ENCODE peak calls at places on chromosomes 13 and 19, in four cellular contexts. O is astrocyte, Y is cardiac fibroblast, J is thoracic aorta. Q is an unnamed sample.

GRCh38 chr19:40567750-40568494 is 8.8 kb upstream of the SHKBP1 start:
- DNase-seq in Y (no peak), J (no peak), O (no peak), Q (no peak)

GRCh38 chr13:72953391-72953960 is 105.3 kb upstream of the KLF5 start:
- DNase-seq in Y (no peak), J (no peak), O (no peak), Q (no peak)

GRCh38 chr19:48551437-48552302 is at the start of gene SULT2B1:
- DNase-seq in Y (no peak), J (no peak), O (no peak), Q (no peak)

GRCh38 chr19:24046550-24046949 is 40.4 kb upstream of the ZNF254 start:
- DNase-seq in O (no peak), Y (no peak), J (no peak), Q (no peak)

GRCh38 chr13:41224113-41225110 is 30.0 kb upstream of the KBTBD7 start:
- DNase-seq in J (no peak), Y (peak), O (peak), Q (peak)

GRCh38 chr13:78610381-78610883 is 7.1 kb upstream of the POU4F1 start:
- DNase-seq in Y (peak), J (no peak), O (no peak), Q (peak)

GRCh38 chr13:23598371-23598770 is 28.2 kb downstream of the TNFRSF19 start:
- DNase-seq in O (no peak), Y (no peak), J (no peak), Q (no peak)

GRCh38 chr13:25288966-25289365 is 1.7 kb upstream of the MTMR6 start:
- DNase-seq in J (no peak), O (no peak), Y (no peak), Q (no peak)

GRCh38 chr19:16191216-16191908 is 6.2 kb downstream of the FAM32A start:
- DNase-seq in J (no peak), Y (no peak), O (no peak), Q (no peak)

GRCh38 chr19:21694171-21694906 is 73.0 kb downstream of the ZNF100 start:
- DNase-seq in J (no peak), Y (no peak), O (no peak), Q (no peak)

GRCh38 chr13:96806750-96807149 is 187.5 kb downstream of the OXGR1 start:
- DNase-seq in Y (no peak), J (no peak), O (no peak), Q (no peak)

GRCh38 chr13:42495256-42495655 is 78.7 kb upstream of the TNFSF11 start:
- DNase-seq in Y (no peak), O (no peak), J (no peak), Q (peak)

GRCh38 chr13:26011996-26012688 is 39.7 kb downstream of the SHISA2 start:
- DNase-seq in Y (peak), O (no peak), J (no peak), Q (peak)

GRCh38 chr19:8155318-8155717 is 5.9 kb upstream of the FBN3 start:
- DNase-seq in O (no peak), Y (no peak), J (no peak), Q (no peak)

GRCh38 chr13:32164622-32165268 is 133.2 kb downstream of the FRY start:
- DNase-seq in Y (peak), J (no peak), O (peak), Q (peak)

GRCh38 chr19:51064534-51065220 is at the start of gene KLK13:
- DNase-seq in Y (peak), O (no peak), J (no peak), Q (peak)

GRCh38 chr19:45091031-45091918 is 1.7 kb upstream of the PPP1R37 start:
- DNase-seq in J (peak), Y (peak), O (peak), Q (peak)

GRCh38 chr13:92963029-92963428 is 263.6 kb upstream of the GPC6 start:
- DNase-seq in J (no peak), Y (no peak), O (peak), Q (no peak)

GRCh38 chr19:374183-374885 is 29.7 kb upstream of the MIER2 start:
- DNase-seq in O (no peak), Y (no peak), J (no peak), Q (no peak)

GRCh38 chr19:54420383-54421168 is 5.3 kb downstream of the TTYH1 start:
- DNase-seq in O (no peak), J (no peak), Y (peak), Q (peak)

GRCh38 chr19:49481020-49481683 is 6.3 kb upstream of the RPL13A start:
- DNase-seq in Y (no peak), O (no peak), J (no peak), Q (no peak)

GRCh38 chr19:49212302-49212701 is 54.7 kb downstream of the TRPM4 start:
- DNase-seq in Y (peak), J (no peak), O (no peak), Q (peak)

GRCh38 chr19:3517638-3518037 is 11.5 kb downstream of the FZR1 start:
- DNase-seq in O (no peak), Y (no peak), J (no peak), Q (no peak)

GRCh38 chr13:35964764-35965163 is 166.4 kb downstream of the DCLK1 start:
- DNase-seq in O (no peak), J (no peak), Y (peak), Q (peak)

GRCh38 chr19:30696514-30696913 is 324.3 kb downstream of the ZNF536 start:
- DNase-seq in O (no peak), Y (peak), J (no peak), Q (no peak)

GRCh38 chr19:12513531-12514061 is 29.0 kb upstream of the ZNF709 start:
- DNase-seq in J (no peak), O (no peak), Y (no peak), Q (no peak)

GRCh38 chr13:108551674-108552073 is 77.7 kb upstream of the MYO16 start:
- DNase-seq in O (no peak), Y (no peak), J (no peak), Q (no peak)

GRCh38 chr19:17553256-17553655 is 2.2 kb upstream of the COLGALT1 start:
- DNase-seq in O (peak), J (no peak), Y (peak), Q (peak)

GRCh38 chr13:111789420-111789819 is 277.5 kb upstream of the SOX1 start:
- DNase-seq in Y (no peak), O (no peak), J (no peak), Q (no peak)

GRCh38 chr19:47613165-47614146 is 4.5 kb downstream of the BICRA start:
- DNase-seq in Y (peak), J (no peak), O (peak), Q (peak)

GRCh38 chr13:32911506-32911905 is 104.7 kb upstream of the KL start:
- DNase-seq in J (no peak), Y (peak), O (no peak), Q (peak)

GRCh38 chr13:41520016-41520698 is 62.8 kb downstream of the RGCC start:
- DNase-seq in O (no peak), J (no peak), Y (no peak), Q (no peak)

GRCh38 chr19:8390617-8390981 is 439 bp downstream of the RAB11B start:
- DNase-seq in Y (peak), J (peak), O (peak), Q (peak)

GRCh38 chr19:46384396-46384795 is 29.0 kb downstream of the CCDC8 start:
- DNase-seq in J (no peak), O (no peak), Y (no peak), Q (no peak)

GRCh38 chr13:27783111-27783510 is 9.2 kb upstream of the GSX1 start:
- DNase-seq in O (no peak), Y (peak), J (no peak), Q (peak)

GRCh38 chr13:26216042-26216441 is 6.1 kb downstream of the RNF6 start:
- DNase-seq in Y (no peak), J (no peak), O (no peak), Q (no peak)

GRCh38 chr19:43784251-43784980 is 3.6 kb upstream of the KCNN4 start:
- DNase-seq in J (no peak), Y (peak), O (peak), Q (peak)

DNA sequence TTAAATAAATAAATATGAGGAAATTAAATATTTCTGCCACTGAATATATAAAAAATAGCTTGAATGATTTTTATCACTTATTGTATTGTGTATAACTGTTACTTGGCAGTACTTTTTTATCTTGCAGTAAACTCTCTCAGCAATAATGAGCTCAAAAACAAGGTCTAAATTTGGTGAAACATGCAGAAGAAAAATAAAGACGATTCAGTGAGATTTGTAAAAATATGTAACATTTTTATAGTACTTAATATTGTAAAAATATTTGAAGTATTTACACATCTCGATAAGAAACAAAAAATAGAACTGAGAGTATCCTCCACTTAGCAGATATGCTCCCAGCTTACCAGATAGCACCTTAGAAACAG is 120.6 kb upstream of the MLNR start:
- DNase-seq in O (no peak), J (no peak), Y (no peak), Q (no peak)
- TF ChIP-seq CTCF in O (peak), J (no peak), Y (no peak), Q (no peak)

DNA sequence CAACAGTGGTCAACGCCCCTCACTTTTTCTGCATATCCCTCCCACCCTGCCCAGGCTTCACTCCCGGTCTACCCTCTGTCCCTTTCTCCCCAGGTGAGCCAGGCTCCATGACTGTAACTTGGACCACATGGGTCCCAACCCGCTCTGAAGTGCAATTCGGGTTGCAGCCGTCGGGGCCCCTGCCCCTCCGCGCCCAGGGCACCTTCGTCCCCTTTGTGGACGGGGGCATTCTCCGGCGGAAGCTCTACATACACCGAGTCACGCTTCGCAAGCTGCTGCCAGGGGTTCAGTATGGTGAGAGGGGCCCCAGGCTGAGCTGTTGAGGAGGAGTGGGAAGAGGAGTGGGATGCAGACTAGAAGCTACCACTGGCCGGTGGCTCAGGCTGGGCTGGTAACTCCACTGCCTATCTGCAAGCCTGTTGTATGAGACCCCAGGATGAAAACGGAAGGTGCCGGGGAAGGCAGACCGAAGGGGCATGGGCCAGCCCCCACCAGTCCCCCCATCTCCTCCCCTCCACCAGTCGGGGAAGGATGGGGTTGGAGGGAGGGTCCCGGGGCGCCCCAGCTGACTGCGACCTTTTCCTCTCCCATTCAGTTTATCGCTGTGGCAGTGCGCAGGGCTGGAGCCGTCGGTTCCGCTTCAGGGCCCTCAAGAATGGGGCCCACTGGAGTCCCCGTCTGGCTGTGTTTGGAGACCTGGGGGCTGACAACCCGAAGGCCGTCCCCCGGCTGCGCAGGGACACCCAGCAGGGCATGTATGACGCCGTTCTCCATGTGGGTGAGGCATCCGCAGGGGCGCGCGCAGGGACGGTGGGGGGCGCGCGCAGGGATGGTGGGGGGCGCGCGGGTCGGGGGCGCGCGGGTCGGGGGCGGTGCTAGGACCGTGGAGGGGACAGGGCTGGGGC is 14.4 kb downstream of the ACP7 start:
- DNase-seq in O (no peak), Y (no peak), J (no peak), Q (no peak)
- H3K4me3 ChIP-seq in O (no peak), Y (no peak), J (no peak), Q (no peak)

DNA sequence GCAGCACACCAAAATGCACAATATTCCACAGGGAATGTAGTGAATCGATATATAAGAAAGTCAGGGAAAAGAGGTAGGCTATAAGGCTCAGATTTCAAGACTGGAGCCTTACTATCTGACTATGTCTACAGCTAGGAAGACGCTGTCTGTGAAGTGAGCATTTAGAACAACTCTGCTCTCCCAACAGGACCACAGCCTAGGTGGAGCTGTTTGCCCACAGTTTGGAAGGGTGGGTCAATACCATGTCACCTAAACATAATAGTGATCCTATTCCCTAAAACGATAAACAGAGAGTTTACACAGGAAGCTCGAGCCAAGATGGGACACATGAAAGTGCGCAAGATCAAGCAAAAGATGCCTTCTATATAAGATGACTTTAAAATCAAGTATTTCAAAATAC is 2486.0 kb upstream of the PCDH20 start:
- DNase-seq in Y (no peak), J (no peak), O (no peak), Q (no peak)
- TF ChIP-seq CTCF in Y (no peak), J (no peak), O (no peak), Q (no peak)

GRCh38 chr19:5977785-5978605 is at the start of gene RANBP3:
- DNase-seq in O (peak), Y (peak), J (peak), Q (peak)
- H3K4me3 ChIP-seq in O (peak), Y (peak), J (peak), Q (peak)

GRCh38 chr13:30877335-30877734 is 28.7 kb upstream of the MEDAG start:
- DNase-seq in J (no peak), O (peak), Y (peak), Q (peak)
- TF ChIP-seq CTCF in J (no peak), O (no peak), Y (no peak), Q (no peak)

GRCh38 chr13:61414686-61415664 is 674 bp downstream of the PCDH20 start:
- DNase-seq in O (peak), Y (peak), J (no peak), Q (peak)
- H3K4me3 ChIP-seq in O (peak), Y (no peak), J (peak), Q (peak)

GRCh38 chr19:36114763-36115452 is at the start of gene POLR2I:
- DNase-seq in Y (peak), J (peak), O (peak), Q (peak)

GRCh38 chr19:36115453-36116343 is at the start of gene TBCB:
- DNase-seq in J (peak), O (peak), Y (peak), Q (peak)

GRCh38 chr19:36112678-36113077 is 1.7 kb downstream of the OVOL3 start:
- DNase-seq in Y (no peak), J (no peak), O (no peak), Q (no peak)

GRCh38 chr19:36113425-36113824 is 1.2 kb downstream of the POLR2I start:
- DNase-seq in O (no peak), Y (no peak), J (no peak), Q (no peak)

DNA sequence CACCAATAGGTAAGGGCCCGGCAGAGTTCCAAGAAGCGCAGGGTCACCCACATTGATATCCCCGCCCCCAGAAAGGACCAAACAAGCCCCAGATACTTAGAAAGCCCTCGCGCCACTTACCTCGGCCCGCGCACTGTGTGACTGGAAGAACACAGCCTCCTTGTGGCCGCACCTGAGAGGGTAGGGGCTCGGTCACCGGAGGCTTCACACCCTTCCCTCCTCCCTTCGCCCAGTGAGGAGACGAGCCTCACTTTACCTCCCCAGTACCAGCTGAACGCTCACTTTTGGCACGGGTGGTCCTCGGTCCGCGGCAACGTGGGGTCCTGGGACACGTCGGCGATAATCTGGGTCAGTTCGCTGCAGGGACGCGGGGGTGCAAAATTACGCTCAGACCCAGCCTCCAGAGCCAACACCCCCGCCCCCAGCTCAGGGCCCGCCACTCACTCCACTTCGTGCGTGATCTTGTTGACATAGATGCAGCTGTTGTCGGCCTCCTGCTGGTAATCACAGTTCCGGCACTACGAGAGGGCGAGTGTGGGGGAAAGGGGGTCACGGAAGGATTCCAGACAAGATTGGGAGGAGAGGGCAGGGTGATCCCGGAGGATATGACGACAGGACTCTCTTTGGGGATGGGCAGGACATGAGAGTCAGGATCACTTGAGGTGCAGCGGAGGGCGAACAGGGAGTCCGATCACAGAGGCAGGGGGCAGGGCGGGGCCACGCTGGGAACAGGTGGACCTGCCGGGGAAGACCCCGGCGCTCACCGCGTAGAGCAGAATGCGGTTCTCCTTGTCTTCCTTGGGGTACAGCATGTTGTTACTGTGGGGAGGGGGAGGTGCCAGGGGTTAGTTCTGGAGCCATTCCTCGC is 546 bp downstream of the POLR2I start:
- DNase-seq in J (no peak), Y (peak), O (peak), Q (peak)
- TF ChIP-seq CTCF in J (no peak), Y (peak), O (no peak), Q (no peak)